ENCODE peak calls at places on chromosomes 7 and 10, in five cellular contexts. Q is activated T-cell treated with anti-CD3 and anti-CD28 coated beads, Interleukin-2, amount 50 U/mL, for 4 hours; G is upper lobe of right lung; H is posterior cingulate gyrus; N is activated naive CD4-positive, alpha-beta T cell treated with anti-CD3 and anti-CD28 coated beads, Interleukin-2, amount 50 U/mL, for 16 hours. Z is an unnamed sample.

GRCh38 chr10:42734537-42734936 is 48.1 kb upstream of the BMS1 start:
- DNase-seq in Q (no peak), G (no peak), H (no peak), N (no peak), Z (no peak)

GRCh38 chr7:64879800-64880199 is 23.3 kb upstream of the ZNF273 start:
- DNase-seq in Q (no peak), G (no peak), H (peak), N (no peak), Z (no peak)

GRCh38 chr7:128892521-128893250 is 17.8 kb downstream of the KCP start:
- DNase-seq in Q (no peak), G (peak), H (peak), N (no peak), Z (no peak)

GRCh38 chr7:107150375-107151073 is 18.3 kb upstream of the HBP1 start:
- DNase-seq in Q (peak), G (no peak), H (peak), N (peak), Z (peak)

GRCh38 chr7:42650701-42651100 is 261.2 kb downstream of the C7orf25 start:
- DNase-seq in Q (no peak), G (peak), H (no peak), N (no peak), Z (no peak)

GRCh38 chr10:71727429-71728217 is 8.0 kb upstream of the C10orf105 start:
- DNase-seq in Q (peak), G (no peak), H (no peak), N (peak), Z (peak)

GRCh38 chr7:29647020-29647654 is 83.5 kb downstream of the PRR15 start:
- DNase-seq in Q (no peak), G (no peak), H (no peak), N (no peak), Z (no peak)

GRCh38 chr7:34155225-34155908 is 250.0 kb downstream of the BMPER start:
- DNase-seq in Q (no peak), G (no peak), H (no peak), N (no peak), Z (no peak)

GRCh38 chr7:151611878-151612277 is 92.2 kb upstream of the RHEB start:
- DNase-seq in Q (no peak), G (no peak), H (peak), N (no peak), Z (no peak)

GRCh38 chr10:49532461-49532860 is 6.5 kb downstream of the ERCC6 start:
- DNase-seq in Q (no peak), G (no peak), H (peak), N (no peak), Z (no peak)

Z was measured in GM20000.